ENCODE peak calls at places on chromosomes 6 and 20, in five cellular contexts. R is adrenal gland, P is sigmoid colon, D is ovary, I is upper lobe of left lung. C is an unnamed sample.

GRCh38 chr6:30194797-30195690 is 18.2 kb downstream of the TRIM26 start:
- DNase-seq in R (no peak), P (no peak), I (no peak), D (no peak), C (no peak)

GRCh38 chr6:90397929-90398674 is 101.5 kb upstream of the BACH2 start:
- DNase-seq in P (no peak), I (no peak), D (no peak), R (no peak), C (no peak)

GRCh38 chr6:17305219-17306001 is 24.2 kb downstream of the RBM24 start:
- DNase-seq in R (no peak), I (no peak), D (no peak), P (no peak), C (no peak)

GRCh38 chr20:11814276-11814675 is 103.4 kb upstream of the BTBD3 start:
- DNase-seq in R (no peak), P (no peak), D (no peak), I (no peak), C (peak; percentile 18)

GRCh38 chr6:28587011-28587745 is 61.5 kb downstream of the GPX5 start:
- DNase-seq in P (no peak), R (peak; percentile 71), I (peak; percentile 91), D (peak; percentile 70), C (peak; percentile 61)

GRCh38 chr6:43849844-43850243 is 79.8 kb downstream of the VEGFA start:
- DNase-seq in D (no peak), R (no peak), P (no peak), I (no peak), C (no peak)

GRCh38 chr6:27209167-27209566 is 38.3 kb upstream of the PRSS16 start:
- DNase-seq in R (no peak), I (no peak), D (no peak), P (no peak), C (no peak)

GRCh38 chr20:4683261-4683660 is 38.4 kb upstream of the PRND start:
- DNase-seq in P (no peak), R (no peak), I (no peak), D (no peak), C (no peak)

GRCh38 chr20:63036266-63036665 is 29.5 kb upstream of the BHLHE23 start:
- DNase-seq in R (no peak), D (no peak), P (peak; percentile 46), I (peak; percentile 63), C (no peak)
- TF ChIP-seq POLR2A in R (no peak), D (no peak), P (no peak), I (no peak), C (no peak)

GRCh38 chr20:39050555-39050902 is 88.4 kb downstream of the DHX35 start:
- DNase-seq in I (no peak), R (no peak), D (no peak), P (no peak), C (no peak)

GRCh38 chr20:39048000-39048696 is 86.0 kb downstream of the DHX35 start:
- DNase-seq in I (no peak), P (peak; percentile 89), R (peak; percentile 85), D (peak; percentile 63), C (peak; percentile 84)

GRCh38 chr20:39049148-39049547 is 87.0 kb downstream of the DHX35 start:
- DNase-seq in D (no peak), P (peak; percentile 54), R (no peak), I (no peak), C (no peak)

GRCh38 chr20:39047417-39047985 is 85.4 kb downstream of the DHX35 start:
- DNase-seq in I (peak; percentile 61), D (no peak), R (no peak), P (no peak), C (no peak)

GRCh38 chr20:39049684-39050554 is 87.8 kb downstream of the DHX35 start:
- DNase-seq in I (peak; percentile 97), P (peak; percentile 84), R (peak; percentile 80), D (peak; percentile 63), C (peak; percentile 81)
- TF ChIP-seq POLR2A in I (no peak), P (no peak), R (no peak), D (no peak), C (peak; percentile 15)

DNA sequence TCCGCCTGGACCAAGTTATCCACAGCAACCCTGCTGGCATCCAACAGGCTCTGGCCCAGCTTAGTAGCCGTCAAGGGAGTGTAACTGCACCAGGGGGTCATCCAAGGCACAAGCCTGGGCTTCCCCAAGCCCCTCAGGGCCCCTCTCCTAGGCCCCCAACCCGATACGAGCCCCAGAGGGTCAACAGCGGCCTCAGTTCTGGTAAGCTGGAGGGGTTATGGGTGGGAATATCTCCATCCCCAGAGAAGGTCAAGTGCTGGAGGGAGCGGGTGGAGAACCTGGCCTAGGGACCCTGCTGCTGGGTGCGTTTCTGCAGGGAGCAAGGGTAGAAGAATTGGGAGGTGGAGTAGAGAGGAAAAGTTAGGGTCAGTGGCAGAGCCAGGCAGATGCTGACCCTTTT is 12.9 kb downstream of the PRRC2A start:
- DNase-seq in D (no peak), R (no peak), P (no peak), I (no peak), C (no peak)
- TF ChIP-seq POLR2A in D (no peak), R (no peak), P (no peak), I (no peak), C (no peak)

DNA sequence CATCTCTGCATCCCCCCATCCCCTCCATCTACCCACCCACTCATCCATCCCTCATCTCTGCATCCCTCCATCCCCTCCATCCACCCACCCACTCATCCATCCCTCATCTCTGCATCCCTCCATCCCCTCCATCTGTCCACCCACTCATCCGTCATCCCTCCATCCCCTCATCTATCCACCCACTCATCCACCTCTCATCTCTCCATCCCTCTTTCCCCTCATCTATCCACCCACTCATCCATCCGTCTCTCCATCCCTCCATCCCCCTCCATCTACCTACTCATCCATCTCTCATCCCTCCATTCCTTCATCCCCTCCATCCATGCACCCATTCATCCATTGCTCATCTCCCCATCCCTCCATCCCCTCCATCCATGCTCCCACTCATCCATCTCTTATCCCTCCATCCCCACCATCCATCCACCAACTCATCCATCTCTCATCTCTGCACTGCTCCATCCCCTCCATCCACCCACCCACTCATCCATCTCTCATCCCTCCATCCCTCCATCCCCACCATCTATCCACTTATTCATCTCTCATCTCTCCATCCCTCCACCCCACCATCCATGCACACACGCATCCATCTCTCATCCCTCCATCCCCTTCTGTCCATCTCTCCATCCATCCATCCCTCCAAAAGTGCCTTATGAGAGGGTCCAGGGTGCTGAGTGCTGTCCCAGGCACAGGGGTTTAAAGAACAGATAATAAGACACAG is 51.4 kb downstream of the WDR27 start:
- DNase-seq in I (no peak), R (no peak), P (no peak), D (no peak), C (no peak)
- TF ChIP-seq POLR2A in I (no peak), R (no peak), P (no peak), D (no peak), C (no peak)

DNA sequence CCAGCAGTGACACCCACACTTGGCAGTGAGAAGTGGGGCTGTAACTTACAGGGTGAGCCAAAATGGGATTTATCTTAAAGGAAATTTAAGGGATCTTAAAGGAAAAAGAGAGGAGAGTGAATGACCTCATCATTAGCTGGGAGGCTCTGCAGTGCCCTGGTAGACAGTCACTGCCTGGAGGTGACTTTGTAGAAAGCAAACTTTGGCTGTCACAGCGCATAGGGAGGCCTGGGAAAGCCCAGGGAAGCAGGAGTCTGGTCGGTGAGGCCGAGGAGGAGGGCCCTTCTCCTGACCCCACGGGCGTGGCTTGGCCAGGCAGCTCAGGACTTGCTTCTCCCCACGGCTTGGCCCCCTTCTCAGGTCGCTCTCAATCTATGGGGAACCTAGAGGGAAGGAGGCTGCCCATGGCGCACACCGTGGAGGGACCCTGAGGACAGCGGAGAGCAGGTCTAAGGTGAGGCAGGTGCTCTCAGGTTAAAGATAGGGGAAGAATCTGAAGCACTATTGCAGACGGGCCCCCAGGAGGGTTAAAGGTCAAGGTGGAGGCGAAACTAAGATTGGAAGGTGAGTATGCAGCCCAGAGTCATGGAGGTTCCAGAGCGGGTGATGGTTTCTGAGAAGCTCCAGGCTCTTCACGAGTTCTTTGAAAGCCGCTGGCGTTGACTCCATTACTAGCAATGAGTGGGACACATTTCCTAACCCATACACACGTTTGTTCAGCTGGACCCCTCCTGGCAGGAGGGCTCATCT is 15.6 kb upstream of the RIPK1 start:
- DNase-seq in R (no peak), D (no peak), I (peak; percentile 56), P (no peak), C (no peak)
- TF ChIP-seq POLR2A in R (no peak), D (no peak), I (no peak), P (no peak), C (no peak)

DNA sequence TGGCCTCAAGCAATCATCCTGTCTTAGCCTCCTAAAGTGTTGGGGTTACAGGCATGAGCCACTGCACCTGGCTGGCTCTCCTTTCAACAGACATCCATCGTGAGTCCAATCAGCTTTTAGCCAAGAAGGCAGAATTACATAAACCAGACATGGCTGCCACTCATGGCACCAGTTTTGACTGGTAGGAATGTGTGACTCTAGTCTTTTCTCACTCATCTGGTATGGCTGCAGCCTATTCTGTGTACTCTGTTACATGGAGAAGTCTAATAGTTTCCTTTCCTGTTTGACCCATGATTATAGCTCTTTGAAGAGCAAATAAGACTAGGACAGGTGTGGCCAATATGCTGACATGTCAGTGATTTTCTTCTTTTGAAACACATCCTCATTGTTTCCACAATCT is 27.0 kb upstream of the RNF144B start:
- DNase-seq in D (no peak), I (no peak), P (no peak), R (no peak), C (no peak)
- TF ChIP-seq POLR2A in D (no peak), I (no peak), P (no peak), R (no peak), C (no peak)

DNA sequence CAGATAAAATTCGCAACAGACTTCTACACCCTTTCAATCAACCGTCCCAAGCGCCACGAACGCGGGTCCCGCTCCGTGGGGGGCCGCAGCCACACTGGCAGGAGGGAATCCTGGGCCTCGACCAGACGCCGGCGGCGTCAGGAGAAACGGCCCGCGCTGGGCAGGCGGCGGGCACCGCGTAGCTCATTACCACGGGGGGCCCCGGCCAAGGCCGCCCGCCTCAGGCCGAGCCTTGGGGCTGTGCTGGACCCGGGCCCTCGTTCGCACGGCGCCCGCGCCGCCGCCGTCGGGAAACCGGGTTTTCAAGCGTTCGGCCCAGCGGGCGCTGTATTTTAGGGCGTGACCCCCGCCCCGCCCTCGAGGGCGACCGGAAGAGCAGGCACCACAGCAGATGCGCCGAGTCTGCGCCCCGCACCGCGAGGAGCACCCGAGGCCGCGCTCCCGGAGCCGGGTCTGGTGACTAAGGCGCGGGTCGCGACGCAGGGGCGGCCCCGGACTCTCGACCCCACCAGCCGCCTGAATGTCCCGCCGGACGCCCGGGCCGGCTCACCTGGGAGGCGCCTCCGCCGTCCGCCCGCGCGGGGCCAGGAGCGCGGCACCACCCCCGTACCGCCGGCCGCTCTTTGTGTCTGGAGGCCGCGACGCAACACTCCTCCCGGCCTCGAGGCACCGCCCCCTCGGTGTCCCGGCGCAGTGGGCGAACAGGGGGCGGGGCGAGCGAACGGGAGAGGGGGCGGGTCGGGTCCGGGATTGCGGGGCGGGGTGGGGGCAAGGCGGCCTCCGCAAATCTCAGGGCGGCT is at the start of gene NINL:
- DNase-seq in I (peak; percentile 93), R (peak; percentile 58), D (peak; percentile 78), P (peak; percentile 78), C (peak; percentile 67)
- TF ChIP-seq POLR2A in I (peak; percentile 44), R (peak; percentile 82), D (peak; percentile 59), P (no peak), C (peak; percentile 82)

GRCh38 chr20:653110-653589 is at the start of gene SRXN1:
- DNase-seq in D (peak; percentile 91), P (peak; percentile 94), I (peak; percentile 98), R (peak; percentile 93), C (peak; percentile 96)
- TF ChIP-seq POLR2A in D (peak; percentile 78), P (no peak), I (peak; percentile 60), R (peak; percentile 76), C (peak; percentile 88)

GRCh38 chr20:41136695-41137411 is 490 bp upstream of the PLCG1 start:
- DNase-seq in R (peak; percentile 91), D (peak; percentile 89), P (peak; percentile 95), I (peak; percentile 98), C (peak; percentile 86)
- TF ChIP-seq POLR2A in R (peak; percentile 62), D (peak; percentile 82), P (peak; percentile 29), I (peak; percentile 85), C (peak; percentile 59)

C was measured in H54.